ENCODE peak calls at places on chromosome 16, in seven cellular contexts. C is HFFc6; T is cardiac fibroblast; O is stimulated activated CD8-positive, alpha-beta memory T cell treated with anti-CD3 and anti-CD28 coated beads, Interleukin-15, amount 100 ng/mL, for 24 hours; Z is T-helper 1 cell; Y is KBM-7; I is omental fat pad. K is an unnamed sample.
A peak's percentile ranks its signal among the peaks of the same experiment; 100 is the strongest.

GRCh38 chr16:4535627-4536108 is 2.9 kb downstream of the CDIP1 start:
- DNase-seq in C (no peak), T (no peak), O (no peak), Z (no peak), Y (no peak), I (no peak), K (no peak)

GRCh38 chr16:66293932-66294331 is 72.6 kb upstream of the CDH5 start:
- DNase-seq in C (no peak), T (no peak), O (no peak), Z (no peak), Y (no peak), I (no peak), K (no peak)

GRCh38 chr16:27498916-27499658 is 50.6 kb downstream of the GTF3C1 start:
- DNase-seq in C (no peak), T (no peak), O (no peak), Z (no peak), Y (no peak), I (no peak), K (no peak)

GRCh38 chr16:82935781-82936180 is 309.0 kb downstream of the CDH13 start:
- DNase-seq in C (no peak), T (no peak), O (no peak), Z (no peak), Y (peak; percentile 18), I (no peak), K (no peak)

GRCh38 chr16:50025544-50025931 is 513 bp downstream of the CNEP1R1 start:
- DNase-seq in C (peak; percentile 12), T (peak; percentile 12), O (no peak), Z (peak; percentile 18), Y (peak; percentile 55), I (no peak), K (no peak)

GRCh38 chr16:85286970-85287814 is 174.9 kb upstream of the CIBAR2 start:
- DNase-seq in C (peak; percentile 55), T (peak; percentile 32), O (no peak), Z (no peak), Y (no peak), I (no peak), K (no peak)

GRCh38 chr16:9657659-9658058 is 524.6 kb downstream of the GRIN2A start:
- DNase-seq in C (no peak), T (no peak), O (no peak), Z (no peak), Y (no peak), I (no peak), K (no peak)

GRCh38 chr16:88539261-88539651 is 30.9 kb upstream of the ZC3H18 start:
- DNase-seq in C (no peak), T (no peak), O (no peak), Z (no peak), Y (no peak), I (no peak), K (no peak)

GRCh38 chr16:84326545-84326944 is 31.9 kb downstream of the WFDC1 start:
- DNase-seq in C (no peak), T (no peak), O (no peak), Z (no peak), Y (no peak), I (no peak), K (no peak)

K was measured in GM23338.